ENCODE peak calls at places on chromosomes 3 and 15, in five cellular contexts. B, G, P, E and U are unnamed samples.

GRCh38 chr3:16378920-16379319 is 113.9 kb downstream of the OXNAD1 start:
- DNase-seq in P (no peak), E (no peak), B (no peak), G (no peak), U (no peak)

GRCh38 chr3:82080261-82080660 is 318.8 kb upstream of the GBE1 start:
- DNase-seq in P (no peak), G (no peak), B (no peak), E (peak; percentile 61), U (peak; percentile 2)

GRCh38 chr15:70419046-70419445 is 321.3 kb upstream of the TLE3 start:
- DNase-seq in E (no peak), B (no peak), G (no peak), P (no peak), U (no peak)

GRCh38 chr3:69160525-69160924 is 38.1 kb upstream of the LMOD3 start:
- DNase-seq in B (no peak), E (no peak), P (no peak), G (no peak), U (no peak)

GRCh38 chr15:31106495-31107300 is 5.2 kb upstream of the TRPM1 start:
- DNase-seq in E (no peak), G (no peak), P (no peak), B (no peak), U (peak; percentile 88)

GRCh38 chr3:132253262-132253878 is 63.8 kb upstream of the ACP3 start:
- DNase-seq in E (peak; percentile 63), G (peak; percentile 11), B (peak; percentile 23), P (no peak), U (peak; percentile 74)

GRCh38 chr15:101618861-101619614 is 33.1 kb downstream of the TM2D3 start:
- DNase-seq in G (no peak), E (peak; percentile 14), B (no peak), P (no peak), U (no peak)

GRCh38 chr3:183878071-183878470 is 6.6 kb downstream of the PARL start:
- DNase-seq in E (no peak), B (no peak), P (no peak), G (no peak), U (peak; percentile 97)

GRCh38 chr3:48711727-48712126 is 5.3 kb downstream of the IP6K2 start:
- DNase-seq in G (no peak), B (no peak), E (no peak), P (no peak), U (peak; percentile 28)

GRCh38 chr15:101168463-101168824 is 83.4 kb downstream of the CHSY1 start:
- DNase-seq in B (no peak), E (no peak), P (no peak), G (no peak), U (no peak)

GRCh38 chr3:60399295-60399694 is 852.0 kb downstream of the FHIT start:
- DNase-seq in G (no peak), P (no peak), E (no peak), B (no peak), U (no peak)

GRCh38 chr15:66880380-66881155 is 178.5 kb downstream of the SMAD6 start:
- DNase-seq in B (no peak), E (no peak), P (no peak), G (no peak), U (peak; percentile 59)

GRCh38 chr3:181384970-181385369 is 326.8 kb upstream of the SOX2 start:
- DNase-seq in B (no peak), G (no peak), P (no peak), E (no peak), U (no peak)

GRCh38 chr3:159252772-159253384 is 451.0 kb downstream of the MFSD1 start:
- DNase-seq in B (peak; percentile 5), P (peak; percentile 11), E (peak; percentile 80), G (peak; percentile 42), U (peak; percentile 59)

GRCh38 chr3:168591587-168591986 is 495.9 kb upstream of the GOLIM4 start:
- DNase-seq in B (no peak), P (no peak), G (no peak), E (no peak), U (no peak)

GRCh38 chr3:156445117-156445968 is 109.6 kb downstream of the SSR3 start:
- DNase-seq in G (no peak), P (no peak), B (no peak), E (no peak), U (peak; percentile 44)

GRCh38 chr3:4820296-4821121 is 158.7 kb upstream of the BHLHE40 start:
- DNase-seq in B (no peak), P (no peak), G (no peak), E (no peak), U (peak; percentile 54)

GRCh38 chr3:146222204-146223046 is 28.5 kb downstream of the PLSCR4 start:
- DNase-seq in G (no peak), P (no peak), B (peak; percentile 27), E (peak; percentile 95), U (no peak)

GRCh38 chr15:68014219-68014618 is 39.9 kb upstream of the PIAS1 start:
- DNase-seq in E (no peak), P (no peak), B (no peak), G (no peak), U (no peak)

GRCh38 chr3:142724682-142725351 is 983 bp downstream of the TRPC1 start:
- DNase-seq in P (no peak), B (peak; percentile 37), E (peak; percentile 50), G (peak; percentile 31), U (no peak)

GRCh38 chr3:44906997-44907396 is 32.6 kb downstream of the TGM4 start:
- DNase-seq in E (no peak), P (no peak), B (no peak), G (no peak), U (no peak)
- TF ChIP-seq MYC in E (no peak), P (no peak), B (no peak), G (no peak), U (no peak)

GRCh38 chr15:47397587-47397986 is 319.7 kb upstream of the SEMA6D start:
- DNase-seq in P (no peak), G (no peak), B (no peak), E (peak; percentile 41), U (no peak)
- H3K4me3 ChIP-seq in P (no peak overlapping the region), G (no peak overlapping the region), B (no peak overlapping the region), E (no peak overlapping the region), U (no peak overlapping the region)

GRCh38 chr3:161293381-161293780 is 72.3 kb downstream of the NMD3 start:
- DNase-seq in B (no peak), E (no peak), G (no peak), P (no peak), U (no peak)

GRCh38 chr3:161296814-161297213 is 74.5 kb downstream of the SPTSSB start:
- DNase-seq in B (no peak), E (no peak), G (no peak), P (no peak), U (no peak)

GRCh38 chr3:161295325-161295724 is 74.2 kb downstream of the NMD3 start:
- DNase-seq in G (no peak), B (no peak), P (no peak), E (no peak), U (no peak)

GRCh38 chr3:161291191-161291901 is 70.2 kb downstream of the NMD3 start:
- DNase-seq in B (no peak), P (no peak), E (no peak), G (no peak), U (no peak)
- TF ChIP-seq MYC in B (no peak), P (no peak), E (no peak), G (no peak), U (no peak)

DNA sequence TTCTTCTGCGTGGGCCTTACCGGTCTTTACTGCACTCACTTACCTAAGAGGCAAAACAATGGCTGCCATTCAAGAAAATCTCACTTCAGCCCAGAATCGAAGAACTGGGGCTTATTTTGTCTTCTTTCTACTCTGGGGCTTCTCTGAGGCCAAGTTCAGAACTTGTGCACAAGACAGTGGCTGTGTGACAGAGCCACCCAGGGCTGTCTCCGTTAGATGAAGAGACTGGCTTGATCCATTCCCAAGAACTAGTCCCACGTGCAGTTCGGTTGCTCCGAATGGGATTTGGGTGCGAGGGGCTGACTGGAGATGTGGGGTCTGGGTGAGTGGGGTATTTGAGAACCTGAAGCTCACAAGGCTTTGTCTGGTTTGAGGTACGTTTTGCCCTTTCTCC is 795 bp upstream of the TCF12 start:
- DNase-seq in E (no peak), P (no peak), G (no peak), B (peak; percentile 50), U (no peak)
- H3K4me3 ChIP-seq in E (peak overlapping the region; percentile 53), P (peak overlapping the region; percentile 86), G (peak overlapping the region; percentile 88), B (peak overlapping the region; percentile 99), U (peak overlapping the region; percentile 56)